ENCODE peak calls at places on chromosomes 11 and 22, in five cellular contexts. One of them, this sample, is unnamed.
A peak's percentile ranks its signal among the peaks of the same experiment; 100 is the strongest.

GRCh38 chr11:45817191-45817590 is 12.2 kb downstream of the SLC35C1 start:
- DNase-seq in neuronal stem cell: no peak
- DNase-seq in kidney glomerular epithelial cell: no peak
- DNase-seq in NCI-H2081 treated with DMSO at 0.1 percent for 48 hours: no peak
- DNase-seq in substantia nigra: no peak
- DNase-seq in this sample: no peak

GRCh38 chr11:83241291-83241946 is 44.7 kb downstream of the CCDC90B start:
- DNase-seq in neuronal stem cell: peak; percentile 41
- DNase-seq in kidney glomerular epithelial cell: peak; percentile 77
- DNase-seq in NCI-H2081 treated with DMSO at 0.1 percent for 48 hours: no peak
- DNase-seq in substantia nigra: no peak
- DNase-seq in this sample: peak; percentile 58

GRCh38 chr22:38317995-38318715 is 922 bp upstream of the CSNK1E start:
- DNase-seq in neuronal stem cell: no peak
- DNase-seq in kidney glomerular epithelial cell: peak; percentile 93
- DNase-seq in NCI-H2081 treated with DMSO at 0.1 percent for 48 hours: peak; percentile 18
- DNase-seq in substantia nigra: no peak
- DNase-seq in this sample: peak; percentile 94

GRCh38 chr22:45889093-45889538 is 87.8 kb downstream of the WNT7B start:
- DNase-seq in neuronal stem cell: no peak
- DNase-seq in kidney glomerular epithelial cell: no peak
- DNase-seq in NCI-H2081 treated with DMSO at 0.1 percent for 48 hours: no peak
- DNase-seq in substantia nigra: no peak
- DNase-seq in this sample: no peak

GRCh38 chr22:37121887-37122591 is 12.5 kb upstream of the TMPRSS6 start:
- DNase-seq in neuronal stem cell: no peak
- DNase-seq in kidney glomerular epithelial cell: peak; percentile 82
- DNase-seq in NCI-H2081 treated with DMSO at 0.1 percent for 48 hours: no peak
- DNase-seq in substantia nigra: no peak
- DNase-seq in this sample: no peak

GRCh38 chr22:50171965-50172421 is 1.5 kb downstream of the PANX2 start:
- DNase-seq in neuronal stem cell: no peak
- DNase-seq in kidney glomerular epithelial cell: no peak
- DNase-seq in NCI-H2081 treated with DMSO at 0.1 percent for 48 hours: no peak
- DNase-seq in substantia nigra: no peak
- DNase-seq in this sample: no peak

GRCh38 chr22:25572708-25573161 is 8.3 kb downstream of the GRK3 start:
- DNase-seq in neuronal stem cell: no peak
- DNase-seq in kidney glomerular epithelial cell: no peak
- DNase-seq in NCI-H2081 treated with DMSO at 0.1 percent for 48 hours: no peak
- DNase-seq in substantia nigra: no peak
- DNase-seq in this sample: no peak

GRCh38 chr11:83685730-83686129 is 399.6 kb upstream of the CCDC90B start:
- DNase-seq in neuronal stem cell: no peak
- DNase-seq in kidney glomerular epithelial cell: no peak
- DNase-seq in NCI-H2081 treated with DMSO at 0.1 percent for 48 hours: no peak
- DNase-seq in substantia nigra: no peak
- DNase-seq in this sample: no peak

GRCh38 chr11:74417379-74417804 is 19.2 kb upstream of the PGM2L1 start:
- DNase-seq in neuronal stem cell: no peak
- DNase-seq in kidney glomerular epithelial cell: peak; percentile 10
- DNase-seq in NCI-H2081 treated with DMSO at 0.1 percent for 48 hours: no peak
- DNase-seq in substantia nigra: no peak
- DNase-seq in this sample: no peak

GRCh38 chr11:66727883-66728759 is 895 bp downstream of the SPTBN2 start:
- DNase-seq in neuronal stem cell: no peak
- DNase-seq in kidney glomerular epithelial cell: no peak
- DNase-seq in NCI-H2081 treated with DMSO at 0.1 percent for 48 hours: no peak
- DNase-seq in substantia nigra: no peak
- DNase-seq in this sample: no peak

GRCh38 chr22:37896181-37896592 is 9.9 kb upstream of the MICALL1 start:
- DNase-seq in neuronal stem cell: no peak
- DNase-seq in kidney glomerular epithelial cell: no peak
- DNase-seq in NCI-H2081 treated with DMSO at 0.1 percent for 48 hours: no peak
- DNase-seq in substantia nigra: no peak
- DNase-seq in this sample: no peak

GRCh38 chr11:106222626-106223025 is 145.2 kb downstream of the AASDHPPT start:
- DNase-seq in neuronal stem cell: no peak
- DNase-seq in kidney glomerular epithelial cell: no peak
- DNase-seq in NCI-H2081 treated with DMSO at 0.1 percent for 48 hours: no peak
- DNase-seq in substantia nigra: no peak
- DNase-seq in this sample: no peak

GRCh38 chr11:100687630-100688395 is 725 bp downstream of the ARHGAP42 start:
- DNase-seq in neuronal stem cell: peak; percentile 70
- DNase-seq in kidney glomerular epithelial cell: peak; percentile 71
- DNase-seq in NCI-H2081 treated with DMSO at 0.1 percent for 48 hours: no peak
- DNase-seq in substantia nigra: no peak
- DNase-seq in this sample: peak; percentile 52

GRCh38 chr22:37043828-37044538 is 7.6 kb upstream of the KCTD17 start:
- DNase-seq in neuronal stem cell: no peak
- DNase-seq in kidney glomerular epithelial cell: peak; percentile 31
- DNase-seq in NCI-H2081 treated with DMSO at 0.1 percent for 48 hours: no peak
- DNase-seq in substantia nigra: no peak
- DNase-seq in this sample: no peak

GRCh38 chr11:61567286-61568061 is 13.4 kb downstream of the SYT7 start:
- DNase-seq in neuronal stem cell: peak; percentile 91
- DNase-seq in kidney glomerular epithelial cell: peak; percentile 50
- DNase-seq in NCI-H2081 treated with DMSO at 0.1 percent for 48 hours: no peak
- DNase-seq in substantia nigra: no peak
- DNase-seq in this sample: peak; percentile 15

GRCh38 chr11:103696130-103696529 is 340.3 kb upstream of the DDI1 start:
- DNase-seq in neuronal stem cell: no peak
- DNase-seq in kidney glomerular epithelial cell: no peak
- DNase-seq in NCI-H2081 treated with DMSO at 0.1 percent for 48 hours: no peak
- DNase-seq in substantia nigra: no peak
- DNase-seq in this sample: no peak

GRCh38 chr11:1823376-1824220 is 11.2 kb upstream of the SYT8 start:
- DNase-seq in neuronal stem cell: no peak
- DNase-seq in kidney glomerular epithelial cell: no peak
- DNase-seq in NCI-H2081 treated with DMSO at 0.1 percent for 48 hours: no peak
- DNase-seq in substantia nigra: no peak
- DNase-seq in this sample: no peak

GRCh38 chr11:76251576-76251975 is 45.3 kb upstream of the WNT11 start:
- DNase-seq in neuronal stem cell: no peak
- DNase-seq in kidney glomerular epithelial cell: no peak
- DNase-seq in NCI-H2081 treated with DMSO at 0.1 percent for 48 hours: no peak
- DNase-seq in substantia nigra: no peak
- DNase-seq in this sample: no peak

GRCh38 chr11:9759519-9760179 is 95.8 kb downstream of the SWAP70 start:
- DNase-seq in neuronal stem cell: no peak
- DNase-seq in kidney glomerular epithelial cell: peak; percentile 96
- DNase-seq in NCI-H2081 treated with DMSO at 0.1 percent for 48 hours: no peak
- DNase-seq in substantia nigra: no peak
- DNase-seq in this sample: peak; percentile 88

GRCh38 chr11:117517097-117517496 is 189.4 kb downstream of the CEP164 start:
- DNase-seq in neuronal stem cell: no peak
- DNase-seq in kidney glomerular epithelial cell: no peak
- DNase-seq in NCI-H2081 treated with DMSO at 0.1 percent for 48 hours: no peak
- DNase-seq in substantia nigra: no peak
- DNase-seq in this sample: no peak

GRCh38 chr11:44036811-44037657 is 10.7 kb upstream of the ACCSL start:
- DNase-seq in neuronal stem cell: peak; percentile 76
- DNase-seq in kidney glomerular epithelial cell: peak; percentile 86
- DNase-seq in NCI-H2081 treated with DMSO at 0.1 percent for 48 hours: no peak
- DNase-seq in substantia nigra: peak; percentile 48
- DNase-seq in this sample: peak; percentile 78

GRCh38 chr11:57567512-57568329 is at the start of gene UBE2L6:
- DNase-seq in neuronal stem cell: peak; percentile 65
- DNase-seq in kidney glomerular epithelial cell: no peak
- DNase-seq in NCI-H2081 treated with DMSO at 0.1 percent for 48 hours: no peak
- DNase-seq in substantia nigra: peak; percentile 18
- DNase-seq in this sample: no peak

This sample was measured in amniotic stem cell.